ENCODE peak calls at places on chromosomes 3 and 15, in eight cellular contexts. I is nucleus accumbens; D is foreskin fibroblast; M is K562; O is EL; Q is activated CD4-positive, alpha-beta T cell treated with anti-CD3 and anti-CD28 coated beads, Interleukin-2, amount 50 U/mL, for 1 hour; V is NCI-H2029 treated with DMSO at 0.1 percent for 48 hours; W is SHP77. P is an unnamed sample.

GRCh38 chr15:95119041-95119440 is 887.7 kb downstream of the MCTP2 start:
- DNase-seq in I (no peak), D (no peak), M (no peak), O (no peak), Q (no peak), V (no peak), W (no peak), P (no peak)

GRCh38 chr3:8802256-8802655 is 32.8 kb upstream of the OXTR start:
- DNase-seq in I (no peak), D (no peak), M (no peak), O (no peak), Q (no peak), V (no peak), W (no peak), P (no peak)

GRCh38 chr15:68631621-68632051 is 52.8 kb downstream of the CORO2B start:
- DNase-seq in I (peak), D (no peak), M (no peak), O (no peak), Q (no peak), V (peak), W (no peak), P (no peak)

GRCh38 chr3:71121429-71122167 is 461.9 kb downstream of the FOXP1 start:
- DNase-seq in I (no peak), D (no peak), M (no peak), O (no peak), Q (no peak), V (no peak), W (no peak), P (no peak)

GRCh38 chr3:46209751-46210470 is 1.8 kb upstream of the CCR1 start:
- DNase-seq in I (no peak), D (peak), M (no peak), O (peak), Q (no peak), V (no peak), W (no peak), P (no peak)

GRCh38 chr3:46184469-46184868 is 23.6 kb downstream of the CCR1 start:
- DNase-seq in I (no peak), D (peak), M (no peak), O (peak), Q (no peak), V (no peak), W (no peak), P (no peak)

GRCh38 chr3:139930201-139930600 is 4.8 kb upstream of the CLSTN2 start:
- DNase-seq in I (no peak), D (no peak), M (no peak), O (no peak), Q (no peak), V (no peak), W (no peak), P (no peak)

GRCh38 chr3:194070220-194070633 is 65.7 kb upstream of the HES1 start:
- DNase-seq in I (no peak), D (no peak), M (no peak), O (no peak), Q (no peak), V (no peak), W (no peak), P (no peak)

GRCh38 chr3:141963301-141963700 is 86.9 kb downstream of the ATP1B3 start:
- DNase-seq in I (no peak), D (no peak), M (no peak), O (peak), Q (no peak), V (no peak), W (no peak), P (no peak)

GRCh38 chr3:124083990-124084389 is 92.1 kb upstream of the ROPN1 start:
- DNase-seq in I (no peak), D (no peak), M (no peak), O (no peak), Q (no peak), V (no peak), W (no peak), P (no peak)

GRCh38 chr15:38041576-38041975 is 107.1 kb downstream of the TMCO5A start:
- DNase-seq in I (no peak), D (peak), M (no peak), O (peak), Q (no peak), V (no peak), W (no peak), P (no peak)

GRCh38 chr3:14516738-14517345 is 23.3 kb downstream of the GRIP2 start:
- DNase-seq in I (no peak), D (no peak), M (no peak), O (no peak), Q (no peak), V (no peak), W (no peak), P (no peak)

GRCh38 chr3:12662593-12663310 is 1.2 kb downstream of the RAF1 start:
- DNase-seq in I (peak), D (no peak), M (peak), O (peak), Q (peak), V (no peak), W (peak), P (peak)

GRCh38 chr3:27130796-27131195 is 238.4 kb downstream of the NEK10 start:
- DNase-seq in I (no peak), D (no peak), M (no peak), O (no peak), Q (no peak), V (no peak), W (no peak), P (no peak)

GRCh38 chr3:167057586-167057985 is 322.5 kb downstream of the ZBBX start:
- DNase-seq in I (no peak), D (no peak), M (no peak), O (no peak), Q (no peak), V (no peak), W (no peak), P (no peak)

GRCh38 chr3:186360779-186361178 is 1.3 kb downstream of the DGKG start:
- DNase-seq in I (peak), D (no peak), M (no peak), O (no peak), Q (no peak), V (no peak), W (no peak), P (no peak)

GRCh38 chr3:59731909-59732308 is 682.1 kb upstream of the CFAP20DC start:
- DNase-seq in I (no peak), D (no peak), M (no peak), O (no peak), Q (no peak), V (no peak), W (no peak), P (no peak)

GRCh38 chr15:99620178-99620577 is 54.4 kb downstream of the MEF2A start:
- DNase-seq in I (no peak), D (no peak), M (no peak), O (no peak), Q (no peak), V (no peak), W (no peak), P (no peak)

GRCh38 chr3:192816274-192816853 is 89.0 kb upstream of the FGF12 start:
- DNase-seq in I (no peak), D (peak), M (peak), O (peak), Q (no peak), V (peak), W (no peak), P (peak)

GRCh38 chr15:68536331-68537095 is 42.3 kb upstream of the CORO2B start:
- DNase-seq in I (no peak), D (peak), M (no peak), O (peak), Q (no peak), V (no peak), W (no peak), P (no peak)

GRCh38 chr3:42591811-42592210 is 1.2 kb downstream of the SS18L2 start:
- DNase-seq in I (no peak), D (no peak), M (no peak), O (no peak), Q (no peak), V (no peak), W (no peak), P (no peak)

GRCh38 chr3:138082085-138082991 is 33.1 kb downstream of the DZIP1L start:
- DNase-seq in I (no peak), D (peak), M (no peak), O (peak), Q (peak), V (no peak), W (peak), P (no peak)

GRCh38 chr3:159882367-159882766 is 106.3 kb upstream of the IL12A start:
- DNase-seq in I (peak), D (no peak), M (no peak), O (no peak), Q (no peak), V (no peak), W (no peak), P (peak)

GRCh38 chr15:43268111-43269105 is 1.7 kb upstream of the TGM5 start:
- DNase-seq in I (peak), D (no peak), M (no peak), O (peak), Q (no peak), V (no peak), W (no peak), P (no peak)

GRCh38 chr15:78457101-78457500 is 19.1 kb downstream of the IREB2 start:
- DNase-seq in I (no peak), D (peak), M (no peak), O (peak), Q (no peak), V (peak), W (no peak), P (no peak)

GRCh38 chr3:108818404-108818803 is 4.2 kb upstream of the TRAT1 start:
- DNase-seq in I (no peak), D (no peak), M (peak), O (peak), Q (peak), V (peak), W (no peak), P (no peak)

GRCh38 chr3:54870423-54870822 is 57.4 kb downstream of the LRTM1 start:
- DNase-seq in I (peak), D (peak), M (peak), O (peak), Q (no peak), V (no peak), W (peak), P (peak)

GRCh38 chr3:149494759-149495580 is 20.5 kb downstream of the TM4SF4 start:
- DNase-seq in I (no peak), D (peak), M (no peak), O (peak), Q (no peak), V (no peak), W (no peak), P (no peak)

GRCh38 chr3:135895734-135896121 is 69.8 kb upstream of the PPP2R3A start:
- DNase-seq in I (no peak), D (peak), M (no peak), O (peak), Q (no peak), V (no peak), W (no peak), P (no peak)

GRCh38 chr3:4720316-4721075 is 227.3 kb downstream of the ITPR1 start:
- DNase-seq in I (peak), D (no peak), M (peak), O (peak), Q (no peak), V (no peak), W (peak), P (peak)

GRCh38 chr3:116263842-116264545 is 181.3 kb downstream of the LSAMP start:
- DNase-seq in I (no peak), D (peak), M (no peak), O (no peak), Q (no peak), V (no peak), W (no peak), P (no peak)

GRCh38 chr3:177725165-177725564 is 527.9 kb upstream of the TBL1XR1 start:
- DNase-seq in I (no peak), D (no peak), M (no peak), O (no peak), Q (no peak), V (no peak), W (no peak), P (peak)

GRCh38 chr15:100202309-100202943 is 139.3 kb downstream of the ADAMTS17 start:
- DNase-seq in I (no peak), D (no peak), M (no peak), O (no peak), Q (no peak), V (no peak), W (no peak), P (no peak)

GRCh38 chr15:68821898-68822380 is 1.2 kb upstream of the ANP32A start:
- DNase-seq in I (no peak), D (no peak), M (no peak), O (no peak), Q (peak), V (no peak), W (no peak), P (no peak)

P was measured in putamen.